ENCODE peak calls at places on chromosomes 7 and 10, in nine cellular contexts. P, C, A, Y, W, E, X, L and N are unnamed samples.

GRCh38 chr10:75016290-75016689 is 95.2 kb upstream of the SAMD8 start:
- DNase-seq in C (no peak), L (no peak), W (no peak), P (no peak), Y (no peak), A (no peak), X (no peak), E (no peak), N (no peak)

GRCh38 chr7:55250313-55250712 is 114.8 kb upstream of the LANCL2 start:
- DNase-seq in L (peak), X (no peak), A (no peak), E (peak), P (no peak), W (no peak), C (peak), Y (peak), N (no peak)

GRCh38 chr7:92614586-92615237 is 24.5 kb upstream of the FAM133B start:
- DNase-seq in P (no peak), W (no peak), X (no peak), C (no peak), E (no peak), A (no peak), Y (no peak), L (no peak), N (peak)

GRCh38 chr10:132522521-132523411 is 14.8 kb upstream of the INPP5A start:
- DNase-seq in C (no peak), L (no peak), E (no peak), A (no peak), Y (no peak), W (no peak), P (no peak), X (no peak), N (no peak)

GRCh38 chr7:127413962-127414361 is 21.5 kb upstream of the ZNF800 start:
- DNase-seq in L (no peak), A (no peak), W (no peak), Y (no peak), E (no peak), P (no peak), C (no peak), X (no peak), N (no peak)

GRCh38 chr10:104342941-104343411 is 4.7 kb upstream of the ITPRIP start:
- DNase-seq in A (no peak), C (peak), Y (no peak), W (no peak), P (no peak), X (no peak), E (no peak), L (no peak), N (no peak)

GRCh38 chr7:140403878-140404564 is at the start of gene RAB19:
- DNase-seq in Y (no peak), W (peak), A (no peak), L (peak), P (no peak), C (no peak), E (peak), X (peak), N (no peak)

GRCh38 chr10:97792058-97792721 is 20.4 kb upstream of the SFRP5 start:
- DNase-seq in Y (no peak), C (peak), W (peak), E (peak), A (peak), X (peak), L (peak), P (peak), N (peak)

GRCh38 chr7:29987083-29987482 is 2.5 kb downstream of the SCRN1 start:
- DNase-seq in E (peak), Y (no peak), C (peak), A (no peak), X (no peak), L (no peak), P (no peak), W (no peak), N (no peak)

GRCh38 chr7:44549457-44549856 is 8.3 kb upstream of the NPC1L1 start:
- DNase-seq in X (no peak), W (no peak), L (no peak), Y (no peak), E (no peak), P (no peak), C (no peak), A (no peak), N (no peak)

GRCh38 chr7:157871681-157872080 is 534.9 kb downstream of the DNAJB6 start:
- DNase-seq in L (no peak), X (no peak), Y (no peak), W (no peak), P (no peak), A (no peak), C (no peak), E (no peak), N (no peak)

GRCh38 chr7:150377116-150377979 is 1.8 kb upstream of the ZNF775 start:
- DNase-seq in X (no peak), L (no peak), Y (no peak), C (no peak), A (no peak), E (no peak), P (no peak), W (no peak), N (no peak)

GRCh38 chr7:6026011-6026819 is 5.0 kb upstream of the ANKRD61 start:
- DNase-seq in P (no peak), W (peak), C (peak), L (peak), A (peak), E (no peak), Y (peak), X (peak), N (peak)

GRCh38 chr7:42982604-42983115 is 50.5 kb downstream of the MRPL32 start:
- DNase-seq in E (no peak), C (no peak), Y (no peak), P (no peak), X (no peak), A (no peak), W (no peak), L (no peak), N (no peak)

GRCh38 chr10:96747734-96748550 is 27.6 kb upstream of the PIK3AP1 start:
- DNase-seq in A (no peak), C (no peak), W (no peak), Y (no peak), L (peak), P (peak), X (peak), E (no peak), N (no peak)